ENCODE peak calls at places on chromosomes 13 and 19, in seven cellular contexts. Q, P, U, G, V, D and O are unnamed samples.

GRCh38 chr19:35868172-35868822 is at the start of gene APLP1:
- DNase-seq in Q (peak), P (no peak), U (no peak), G (peak), V (peak), D (no peak), O (peak)

GRCh38 chr19:3572132-3572854 is 451 bp upstream of the HMG20B start:
- DNase-seq in Q (peak), P (peak), U (peak), G (peak), V (peak), D (peak), O (peak)

GRCh38 chr13:30128591-30128990 is 178.8 kb downstream of the KATNAL1 start:
- DNase-seq in Q (no peak), P (no peak), U (no peak), G (no peak), V (no peak), D (no peak), O (no peak)

GRCh38 chr13:92592757-92593156 is 633.9 kb upstream of the GPC6 start:
- DNase-seq in Q (no peak), P (no peak), U (no peak), G (no peak), V (no peak), D (no peak), O (no peak)

GRCh38 chr13:73578251-73578875 is 519.6 kb downstream of the KLF5 start:
- DNase-seq in Q (no peak), P (no peak), U (no peak), G (no peak), V (peak), D (peak), O (peak)

GRCh38 chr13:30810261-30810701 is 74.9 kb downstream of the ALOX5AP start:
- DNase-seq in Q (no peak), P (no peak), U (no peak), G (no peak), V (no peak), D (no peak), O (no peak)

GRCh38 chr13:93690139-93690538 is 463.5 kb downstream of the GPC6 start:
- DNase-seq in Q (no peak), P (no peak), U (no peak), G (no peak), V (peak), D (peak), O (peak)

GRCh38 chr13:109924376-109924775 is 138.0 kb upstream of the IRS2 start:
- DNase-seq in Q (no peak), P (no peak), U (no peak), G (no peak), V (no peak), D (no peak), O (no peak)

GRCh38 chr19:13824703-13825102 is 29.5 kb downstream of the ZSWIM4 start:
- DNase-seq in Q (no peak), P (no peak), U (no peak), G (no peak), V (no peak), D (no peak), O (no peak)

GRCh38 chr13:82571653-82572052 is 1310.6 kb downstream of the SLITRK1 start:
- DNase-seq in Q (no peak), P (no peak), U (no peak), G (no peak), V (no peak), D (no peak), O (no peak)

GRCh38 chr13:112790735-112791641 is 101.2 kb downstream of the ATP11A start:
- DNase-seq in Q (peak), P (no peak), U (no peak), G (no peak), V (peak), D (peak), O (peak)

GRCh38 chr19:46756544-46756888 is 10.3 kb upstream of the STRN4 start:
- DNase-seq in Q (no peak), P (no peak), U (no peak), G (no peak), V (no peak), D (no peak), O (no peak)

GRCh38 chr19:56110515-56111448 is 10.3 kb downstream of the ZNF787 start:
- DNase-seq in Q (no peak), P (no peak), U (no peak), G (no peak), V (peak), D (peak), O (peak)

GRCh38 chr13:61954092-61954491 is 538.4 kb upstream of the PCDH20 start:
- DNase-seq in Q (no peak), P (no peak), U (no peak), G (no peak), V (peak), D (peak), O (peak)
- TF ChIP-seq CTCF in Q (peak), P (peak), U (no peak), G (peak), V (no peak), D (no peak), O (peak)

GRCh38 chr19:50711196-50711595 is 8.4 kb downstream of the SHANK1 start:
- DNase-seq in Q (no peak), P (no peak), U (no peak), G (no peak), V (no peak), D (no peak), O (no peak)

GRCh38 chr19:50711805-50712204 is 7.8 kb downstream of the SHANK1 start:
- DNase-seq in Q (no peak), P (no peak), U (no peak), G (no peak), V (no peak), D (no peak), O (no peak)

GRCh38 chr19:50708179-50708879 is 11.3 kb downstream of the SHANK1 start:
- DNase-seq in Q (no peak), P (no peak), U (no peak), G (no peak), V (peak), D (peak), O (no peak)

GRCh38 chr19:50710612-50711011 is 9.0 kb downstream of the SHANK1 start:
- DNase-seq in Q (no peak), P (no peak), U (no peak), G (no peak), V (no peak), D (no peak), O (no peak)

DNA sequence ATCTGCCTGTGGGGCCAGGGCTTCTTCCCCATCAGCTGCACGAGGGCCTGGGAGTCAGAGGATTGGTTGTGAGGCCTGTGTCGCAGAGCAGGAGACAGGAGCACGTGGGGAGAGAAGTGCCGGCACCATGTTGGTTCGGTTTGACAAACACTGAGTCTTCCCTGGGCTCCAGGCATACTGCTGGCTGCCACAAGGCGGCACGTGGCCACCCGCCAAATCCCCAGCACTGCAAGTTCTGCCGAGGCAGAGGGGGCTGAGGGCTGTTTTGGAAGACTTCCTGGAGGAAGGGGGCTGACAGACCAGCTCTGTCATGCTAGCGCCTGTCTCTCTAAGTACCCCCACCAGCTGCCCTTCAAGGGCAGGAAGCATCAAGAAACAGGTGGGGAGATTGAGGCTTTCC is 9.5 kb downstream of the SHANK1 start:
- DNase-seq in Q (no peak), P (no peak), U (no peak), G (no peak), V (no peak), D (no peak), O (no peak)
- TF ChIP-seq CTCF in Q (peak), P (no peak), U (no peak), G (no peak), V (no peak), D (peak), O (peak)

GRCh38 chr13:41007359-41008118 is 11.6 kb downstream of the ELF1 start:
- DNase-seq in Q (no peak), P (no peak), U (no peak), G (no peak), V (peak), D (peak), O (no peak)
- TF ChIP-seq CTCF in Q (peak), P (no peak), U (no peak), G (no peak), V (no peak), D (no peak), O (no peak)

DNA sequence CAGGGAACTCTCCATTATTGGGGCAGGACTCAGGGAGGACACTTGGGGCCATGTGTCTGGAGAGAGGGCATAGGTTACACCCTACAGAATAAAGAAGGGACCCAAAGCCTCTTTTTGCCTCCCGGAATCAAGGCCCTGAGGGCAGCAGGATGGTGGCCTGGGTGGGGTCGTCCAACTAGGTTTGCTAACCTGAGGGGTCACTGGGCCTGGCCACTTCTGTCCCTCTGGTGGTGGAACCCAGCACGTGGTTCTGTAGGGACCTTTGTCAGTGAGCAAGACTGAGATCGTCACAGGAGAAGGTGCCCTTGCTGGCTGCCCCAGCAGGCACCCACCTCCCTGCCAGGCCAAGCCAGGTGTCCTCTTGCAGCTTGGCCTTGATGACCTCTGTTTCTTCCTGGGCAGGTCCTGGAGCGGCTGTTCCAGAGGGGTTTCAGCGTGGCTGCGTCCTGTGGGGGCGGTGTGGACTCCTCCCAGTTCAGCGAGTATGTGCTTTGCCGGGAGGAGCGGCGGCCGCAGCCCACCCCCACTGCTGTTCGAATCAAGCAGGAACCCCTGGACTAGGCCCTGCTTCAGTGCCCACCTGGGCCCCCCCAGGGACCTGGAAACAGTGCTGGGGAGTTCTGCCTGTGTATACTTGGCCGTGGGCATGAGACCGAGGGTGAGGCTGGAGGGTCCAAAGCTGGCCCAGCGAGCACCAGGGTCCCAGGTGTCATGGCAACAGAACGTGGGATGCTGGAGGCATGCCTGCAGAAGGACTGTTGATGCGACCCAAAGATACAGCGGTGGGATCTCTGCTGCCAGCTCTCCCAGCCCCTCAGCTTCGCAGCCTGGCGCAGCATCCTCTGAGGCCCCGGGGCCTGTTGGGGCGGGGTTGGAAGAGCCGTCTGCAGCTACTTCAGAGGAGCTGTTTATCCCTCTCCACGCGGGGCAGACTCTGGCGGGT is 16.0 kb downstream of the KCTD15 start:
- DNase-seq in Q (no peak), P (no peak), U (no peak), G (no peak), V (no peak), D (no peak), O (no peak)
- TF ChIP-seq CTCF in Q (peak), P (no peak), U (no peak), G (no peak), V (no peak), D (no peak), O (no peak)